ENCODE peak calls at places on chromosomes 11 and 22, in eight cellular contexts. L is mammary epithelial cell, A is osteocyte, H is uterus, E is Panc1, I is SK-N-SH, V is heart left ventricle, K is coronary artery. Y is an unnamed sample.

GRCh38 chr11:19508166-19508565 is 204.5 kb upstream of the NAV2 start:
- DNase-seq in K (no peak), A (no peak), E (peak), I (no peak), L (no peak), V (no peak), H (no peak), Y (no peak)

GRCh38 chr11:100719362-100719761 is 32.3 kb downstream of the ARHGAP42 start:
- DNase-seq in V (no peak), A (no peak), H (no peak), E (no peak), I (no peak), L (peak), K (no peak), Y (no peak)

GRCh38 chr11:21861314-21861713 is 331.6 kb upstream of the ANO5 start:
- DNase-seq in K (no peak), I (no peak), E (no peak), H (no peak), A (no peak), V (no peak), L (no peak), Y (no peak)

GRCh38 chr11:67396587-67397398 is 4.9 kb downstream of the PPP1CA start:
- DNase-seq in V (peak), E (no peak), A (peak), H (no peak), I (no peak), L (no peak), K (no peak), Y (no peak)

GRCh38 chr22:28051787-28052356 is 132.8 kb upstream of the PITPNB start:
- DNase-seq in A (no peak), H (peak), I (peak), V (peak), K (no peak), E (peak), L (peak), Y (no peak)

GRCh38 chr22:29145321-29146072 is 60.2 kb upstream of the EMID1 start:
- DNase-seq in I (no peak), E (no peak), A (no peak), L (no peak), V (no peak), K (peak), H (no peak), Y (no peak)

GRCh38 chr11:34356918-34357645 is 728 bp downstream of the ABTB2 start:
- DNase-seq in E (no peak), V (peak), L (peak), K (peak), I (peak), H (peak), A (no peak), Y (no peak)

GRCh38 chr11:60916669-60917206 is 2.8 kb downstream of the TMEM109 start:
- DNase-seq in V (no peak), K (no peak), L (no peak), E (no peak), I (no peak), H (no peak), A (no peak), Y (no peak)

GRCh38 chr11:2268911-2269600 is 1.3 kb downstream of the ASCL2 start:
- DNase-seq in H (peak), A (no peak), V (peak), K (peak), I (peak), L (peak), E (no peak), Y (no peak)

GRCh38 chr11:1827095-1827797 is 7.5 kb upstream of the SYT8 start:
- DNase-seq in E (no peak), L (peak), I (peak), H (no peak), K (peak), V (peak), A (peak), Y (no peak)

GRCh38 chr11:66346476-66347424 is 679 bp downstream of the B4GAT1 start:
- DNase-seq in K (no peak), A (no peak), E (no peak), I (peak), V (no peak), L (peak), H (no peak), Y (no peak)

GRCh38 chr11:131914299-131914902 is 544.0 kb downstream of the NTM start:
- DNase-seq in A (no peak), K (no peak), L (no peak), H (no peak), E (no peak), I (peak), V (no peak), Y (no peak)
- TF ChIP-seq CTCF in A (peak), K (no peak), L (peak), H (no peak), E (peak), I (peak), V (no peak), Y (no peak)

GRCh38 chr11:86205415-86206268 is 38.9 kb upstream of the EED start:
- DNase-seq in L (no peak), H (no peak), V (no peak), A (no peak), E (no peak), I (no peak), K (no peak), Y (no peak)
- TF ChIP-seq CTCF in L (no peak), H (no peak), V (no peak), A (peak), E (peak), I (peak), K (no peak), Y (no peak)

GRCh38 chr11:47107709-47108108 is 69.0 kb downstream of the ARFGAP2 start:
- DNase-seq in K (no peak), A (no peak), L (no peak), E (no peak), V (no peak), I (no peak), H (no peak), Y (no peak)

GRCh38 chr11:47108214-47108613 is 68.5 kb downstream of the ARFGAP2 start:
- DNase-seq in I (no peak), V (no peak), H (no peak), L (no peak), K (no peak), E (no peak), A (no peak), Y (no peak)

GRCh38 chr11:47109882-47110281 is 66.8 kb downstream of the ARFGAP2 start:
- DNase-seq in L (no peak), H (no peak), A (no peak), V (no peak), K (no peak), E (no peak), I (no peak), Y (no peak)

GRCh38 chr11:47109051-47109791 is 67.5 kb downstream of the ARFGAP2 start:
- DNase-seq in I (no peak), A (no peak), E (no peak), V (no peak), K (no peak), H (no peak), L (no peak), Y (no peak)

DNA sequence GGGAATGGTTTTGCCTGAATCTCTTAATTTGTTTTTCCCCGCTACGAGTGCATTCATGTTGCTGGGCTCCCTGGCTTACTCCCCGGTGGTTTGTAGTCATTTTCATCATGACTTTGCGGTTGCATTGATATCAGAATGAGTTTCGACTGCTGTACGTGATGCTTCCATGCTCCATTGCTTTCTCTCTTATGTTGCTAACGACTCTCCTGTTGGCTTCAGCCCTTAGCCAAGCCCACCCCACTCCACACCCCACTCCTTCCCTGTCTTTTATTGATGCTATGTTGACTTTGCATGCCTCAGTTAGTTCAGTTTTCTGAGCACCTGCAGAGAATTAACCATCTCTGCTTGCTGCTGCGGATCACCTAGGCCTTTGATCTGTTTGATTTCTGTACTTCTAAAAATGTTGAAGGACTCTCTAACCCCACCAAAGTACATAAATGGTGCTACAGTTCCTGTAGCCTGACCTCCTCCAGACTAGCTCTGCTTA is 65.3 kb downstream of the ARFGAP2 start:
- DNase-seq in I (no peak), V (no peak), L (no peak), E (no peak), H (no peak), K (no peak), A (no peak), Y (no peak)
- TF ChIP-seq CTCF in I (no peak), V (no peak), L (no peak), E (no peak), H (no peak), K (no peak), A (no peak), Y (no peak)

GRCh38 chr11:119863236-119863635 is 134.2 kb upstream of the NECTIN1 start:
- DNase-seq in V (no peak), L (no peak), A (no peak), E (no peak), I (no peak), H (no peak), K (no peak), Y (no peak)

GRCh38 chr11:119860561-119861094 is 131.6 kb upstream of the NECTIN1 start:
- DNase-seq in K (no peak), I (no peak), V (no peak), H (no peak), A (no peak), E (no peak), L (peak), Y (no peak)

GRCh38 chr11:119861160-119861559 is 132.2 kb upstream of the NECTIN1 start:
- DNase-seq in K (no peak), L (peak), H (no peak), I (no peak), V (no peak), A (no peak), E (no peak), Y (no peak)

GRCh38 chr11:119863811-119864601 is 135.0 kb upstream of the NECTIN1 start:
- DNase-seq in I (peak), L (no peak), A (no peak), H (no peak), K (no peak), E (no peak), V (no peak), Y (peak)

GRCh38 chr11:119864836-119865235 is 135.8 kb upstream of the NECTIN1 start:
- DNase-seq in E (no peak), A (no peak), H (no peak), L (no peak), I (no peak), K (no peak), V (no peak), Y (no peak)
- TF ChIP-seq CTCF in E (no peak), A (no peak), H (no peak), L (no peak), I (no peak), K (no peak), V (no peak), Y (no peak)

Y was measured in D721Med.